ENCODE peak calls at places on chromosomes 2 and 18, in five cellular contexts. One of them, this sample, is unnamed.

GRCh38 chr18:57075716-57076400 is 71.0 kb upstream of the BOD1L2 start:
- DNase-seq in iris pigment epithelial cell: no peak
- DNase-seq in NCI-H2029: no peak
- DNase-seq in CD4-positive, alpha-beta T cell: no peak
- DNase-seq in neural crest cell: peak
- DNase-seq in this sample: no peak

GRCh38 chr2:122011493-122012270 is 256.2 kb downstream of the TSN start:
- DNase-seq in iris pigment epithelial cell: no peak
- DNase-seq in CD4-positive, alpha-beta T cell: no peak
- DNase-seq in neural crest cell: no peak
- DNase-seq in NCI-H2029: no peak
- DNase-seq in this sample: no peak

GRCh38 chr2:144607899-144608477 is 88.1 kb upstream of the ZEB2 start:
- DNase-seq in CD4-positive, alpha-beta T cell: no peak
- DNase-seq in iris pigment epithelial cell: peak
- DNase-seq in neural crest cell: no peak
- DNase-seq in NCI-H2029: no peak
- DNase-seq in this sample: peak

GRCh38 chr2:112605926-112606325 is 21.5 kb downstream of the CHCHD5 start:
- DNase-seq in CD4-positive, alpha-beta T cell: no peak
- DNase-seq in NCI-H2029: no peak
- DNase-seq in neural crest cell: no peak
- DNase-seq in iris pigment epithelial cell: no peak
- DNase-seq in this sample: no peak

GRCh38 chr2:10911291-10912075 is at the start of gene KCNF1:
- DNase-seq in iris pigment epithelial cell: peak
- DNase-seq in CD4-positive, alpha-beta T cell: no peak
- DNase-seq in NCI-H2029: peak
- DNase-seq in neural crest cell: peak
- DNase-seq in this sample: no peak

GRCh38 chr18:72868666-72869661 is 1.2 kb upstream of the NETO1 start:
- DNase-seq in neural crest cell: peak
- DNase-seq in CD4-positive, alpha-beta T cell: no peak
- DNase-seq in NCI-H2029: no peak
- DNase-seq in iris pigment epithelial cell: no peak
- DNase-seq in this sample: no peak

GRCh38 chr2:8144131-8144631 is 537.7 kb upstream of the ID2 start:
- DNase-seq in iris pigment epithelial cell: no peak
- DNase-seq in CD4-positive, alpha-beta T cell: no peak
- DNase-seq in NCI-H2029: no peak
- DNase-seq in neural crest cell: no peak
- DNase-seq in this sample: no peak

GRCh38 chr2:128444044-128444771 is 125.5 kb upstream of the HS6ST1 start:
- DNase-seq in neural crest cell: no peak
- DNase-seq in NCI-H2029: no peak
- DNase-seq in CD4-positive, alpha-beta T cell: no peak
- DNase-seq in iris pigment epithelial cell: no peak
- DNase-seq in this sample: no peak

GRCh38 chr18:27661320-27662049 is 476.4 kb upstream of the CHST9 start:
- DNase-seq in iris pigment epithelial cell: no peak
- DNase-seq in NCI-H2029: no peak
- DNase-seq in CD4-positive, alpha-beta T cell: no peak
- DNase-seq in neural crest cell: no peak
- DNase-seq in this sample: no peak

GRCh38 chr2:177001334-177001733 is 211.3 kb upstream of the HNRNPA3 start:
- DNase-seq in neural crest cell: no peak
- DNase-seq in iris pigment epithelial cell: no peak
- DNase-seq in CD4-positive, alpha-beta T cell: no peak
- DNase-seq in NCI-H2029: no peak
- DNase-seq in this sample: no peak

GRCh38 chr2:237509151-237509550 is 22.1 kb downstream of the MLPH start:
- DNase-seq in iris pigment epithelial cell: no peak
- DNase-seq in neural crest cell: no peak
- DNase-seq in CD4-positive, alpha-beta T cell: no peak
- DNase-seq in NCI-H2029: no peak
- DNase-seq in this sample: no peak